ENCODE peak calls at places on chromosomes 11 and 22, in four cellular contexts. One of them, this sample, is unnamed.
A peak's percentile ranks its signal among the peaks of the same experiment; 100 is the strongest.

GRCh38 chr11:35237860-35238715 is 99.1 kb downstream of the CD44 start:
- DNase-seq in iris pigment epithelial cell: peak; percentile 65
- DNase-seq in CD8-positive, alpha-beta memory T cell: peak; percentile 62
- DNase-seq in fibroblast of mammary gland: peak; percentile 64
- DNase-seq in this sample: peak; percentile 70

GRCh38 chr11:63869686-63870085 is 30.8 kb downstream of the MARK2 start:
- DNase-seq in iris pigment epithelial cell: no peak
- DNase-seq in CD8-positive, alpha-beta memory T cell: peak; percentile 74
- DNase-seq in fibroblast of mammary gland: no peak
- DNase-seq in this sample: no peak

GRCh38 chr11:96113100-96113710 is 189.3 kb upstream of the MTMR2 start:
- DNase-seq in iris pigment epithelial cell: peak; percentile 70
- DNase-seq in CD8-positive, alpha-beta memory T cell: no peak
- DNase-seq in fibroblast of mammary gland: peak; percentile 73
- DNase-seq in this sample: peak; percentile 82

GRCh38 chr11:75277991-75278790 is 37.6 kb downstream of the TPBGL start:
- DNase-seq in iris pigment epithelial cell: no peak
- DNase-seq in CD8-positive, alpha-beta memory T cell: peak; percentile 35
- DNase-seq in fibroblast of mammary gland: no peak
- DNase-seq in this sample: no peak

GRCh38 chr22:37529652-37530345 is 10.6 kb upstream of the CARD10 start:
- DNase-seq in iris pigment epithelial cell: no peak
- DNase-seq in CD8-positive, alpha-beta memory T cell: no peak
- DNase-seq in fibroblast of mammary gland: no peak
- DNase-seq in this sample: no peak

GRCh38 chr22:36546092-36546804 is 17.3 kb upstream of the EIF3D start:
- DNase-seq in iris pigment epithelial cell: peak; percentile 57
- DNase-seq in CD8-positive, alpha-beta memory T cell: no peak
- DNase-seq in fibroblast of mammary gland: peak; percentile 63
- DNase-seq in this sample: peak; percentile 54

GRCh38 chr11:1844221-1845094 is 5.7 kb downstream of the TNNI2 start:
- DNase-seq in iris pigment epithelial cell: no peak
- DNase-seq in CD8-positive, alpha-beta memory T cell: peak; percentile 68
- DNase-seq in fibroblast of mammary gland: peak; percentile 25
- DNase-seq in this sample: no peak

GRCh38 chr11:69217276-69218105 is 61.8 kb downstream of the SMIM38 start:
- DNase-seq in iris pigment epithelial cell: no peak
- DNase-seq in CD8-positive, alpha-beta memory T cell: no peak
- DNase-seq in fibroblast of mammary gland: no peak
- DNase-seq in this sample: no peak

GRCh38 chr11:29231991-29232390 is 784.8 kb downstream of the KCNA4 start:
- DNase-seq in iris pigment epithelial cell: no peak
- DNase-seq in CD8-positive, alpha-beta memory T cell: no peak
- DNase-seq in fibroblast of mammary gland: no peak
- DNase-seq in this sample: no peak

GRCh38 chr22:50184004-50184461 is 1.7 kb upstream of the TRABD start:
- DNase-seq in iris pigment epithelial cell: peak; percentile 62
- DNase-seq in CD8-positive, alpha-beta memory T cell: peak; percentile 47
- DNase-seq in fibroblast of mammary gland: peak; percentile 46
- DNase-seq in this sample: no peak

GRCh38 chr11:44507896-44508440 is 57.5 kb upstream of the CD82 start:
- DNase-seq in iris pigment epithelial cell: no peak
- DNase-seq in CD8-positive, alpha-beta memory T cell: no peak
- DNase-seq in fibroblast of mammary gland: no peak
- DNase-seq in this sample: no peak

GRCh38 chr11:75328426-75329277 is 22.8 kb downstream of the ARRB1 start:
- DNase-seq in iris pigment epithelial cell: peak; percentile 69
- DNase-seq in CD8-positive, alpha-beta memory T cell: peak; percentile 72
- DNase-seq in fibroblast of mammary gland: peak; percentile 76
- DNase-seq in this sample: peak; percentile 84

GRCh38 chr22:41966607-41967240 is 2.5 kb upstream of the SEPTIN3 start:
- DNase-seq in iris pigment epithelial cell: peak; percentile 95
- DNase-seq in CD8-positive, alpha-beta memory T cell: no peak
- DNase-seq in fibroblast of mammary gland: peak; percentile 92
- DNase-seq in this sample: peak; percentile 72

GRCh38 chr11:1644601-1645356 is 15.2 kb downstream of the KRTAP5-5 start:
- DNase-seq in iris pigment epithelial cell: no peak
- DNase-seq in CD8-positive, alpha-beta memory T cell: no peak
- DNase-seq in fibroblast of mammary gland: no peak
- DNase-seq in this sample: no peak

GRCh38 chr11:118002541-118003019 is 16.4 kb downstream of the IL10RA start:
- DNase-seq in iris pigment epithelial cell: no peak
- DNase-seq in CD8-positive, alpha-beta memory T cell: no peak
- DNase-seq in fibroblast of mammary gland: peak; percentile 41
- DNase-seq in this sample: no peak

GRCh38 chr11:20632169-20632532 is 32.7 kb downstream of the SLC6A5 start:
- DNase-seq in iris pigment epithelial cell: no peak
- DNase-seq in CD8-positive, alpha-beta memory T cell: no peak
- DNase-seq in fibroblast of mammary gland: no peak
- DNase-seq in this sample: no peak

GRCh38 chr22:19663286-19663815 is 51.0 kb upstream of the SEPTIN5 start:
- DNase-seq in iris pigment epithelial cell: peak; percentile 74
- DNase-seq in CD8-positive, alpha-beta memory T cell: no peak
- DNase-seq in fibroblast of mammary gland: peak; percentile 83
- DNase-seq in this sample: peak; percentile 94

GRCh38 chr11:1978865-1979473 is 18.7 kb downstream of the H19 start:
- DNase-seq in iris pigment epithelial cell: no peak
- DNase-seq in CD8-positive, alpha-beta memory T cell: peak; percentile 4
- DNase-seq in fibroblast of mammary gland: no peak
- DNase-seq in this sample: no peak

GRCh38 chr11:35389112-35389511 is 30.2 kb downstream of the SLC1A2 start:
- DNase-seq in iris pigment epithelial cell: no peak
- DNase-seq in CD8-positive, alpha-beta memory T cell: no peak
- DNase-seq in fibroblast of mammary gland: no peak
- DNase-seq in this sample: no peak

GRCh38 chr22:19634206-19634536 is 80.1 kb upstream of the SEPTIN5 start:
- DNase-seq in iris pigment epithelial cell: no peak
- DNase-seq in CD8-positive, alpha-beta memory T cell: no peak
- DNase-seq in fibroblast of mammary gland: no peak
- DNase-seq in this sample: no peak

GRCh38 chr11:78415338-78415737 is 2.3 kb downstream of the GAB2 start:
- DNase-seq in iris pigment epithelial cell: no peak
- DNase-seq in CD8-positive, alpha-beta memory T cell: no peak
- DNase-seq in fibroblast of mammary gland: no peak
- DNase-seq in this sample: peak; percentile 22

GRCh38 chr11:46006418-46007070 is 84.1 kb downstream of the LARGE2 start:
- DNase-seq in iris pigment epithelial cell: peak; percentile 77
- DNase-seq in CD8-positive, alpha-beta memory T cell: peak; percentile 46
- DNase-seq in fibroblast of mammary gland: peak; percentile 83
- DNase-seq in this sample: peak; percentile 79

GRCh38 chr11:104073950-104074349 is 37.5 kb downstream of the DDI1 start:
- DNase-seq in iris pigment epithelial cell: peak; percentile 93
- DNase-seq in CD8-positive, alpha-beta memory T cell: no peak
- DNase-seq in fibroblast of mammary gland: peak; percentile 64
- DNase-seq in this sample: no peak

GRCh38 chr11:119320593-119321524 is 3.9 kb upstream of the MCAM start:
- DNase-seq in iris pigment epithelial cell: peak; percentile 86
- DNase-seq in CD8-positive, alpha-beta memory T cell: no peak
- DNase-seq in fibroblast of mammary gland: peak; percentile 25
- DNase-seq in this sample: peak; percentile 73

GRCh38 chr11:61656347-61657077 is 23.7 kb upstream of the DAGLA start:
- DNase-seq in iris pigment epithelial cell: no peak
- DNase-seq in CD8-positive, alpha-beta memory T cell: no peak
- DNase-seq in fibroblast of mammary gland: no peak
- DNase-seq in this sample: no peak

GRCh38 chr22:20805972-20806471 is 32.1 kb downstream of the SERPIND1 start:
- DNase-seq in iris pigment epithelial cell: peak; percentile 36
- DNase-seq in CD8-positive, alpha-beta memory T cell: no peak
- DNase-seq in fibroblast of mammary gland: peak; percentile 22
- DNase-seq in this sample: no peak

GRCh38 chr11:69471329-69472052 is 10.0 kb upstream of the LINC01488 start:
- DNase-seq in iris pigment epithelial cell: peak; percentile 49
- DNase-seq in CD8-positive, alpha-beta memory T cell: no peak
- DNase-seq in fibroblast of mammary gland: peak; percentile 23
- DNase-seq in this sample: peak; percentile 74

GRCh38 chr11:65310756-65311155 is 3.9 kb upstream of the CDC42EP2 start:
- DNase-seq in iris pigment epithelial cell: peak; percentile 59
- DNase-seq in CD8-positive, alpha-beta memory T cell: no peak
- DNase-seq in fibroblast of mammary gland: peak; percentile 54
- DNase-seq in this sample: no peak

GRCh38 chr11:25860677-25861445 is 471.1 kb upstream of the ANO3 start:
- DNase-seq in iris pigment epithelial cell: peak; percentile 34
- DNase-seq in CD8-positive, alpha-beta memory T cell: no peak
- DNase-seq in fibroblast of mammary gland: peak; percentile 1
- DNase-seq in this sample: peak; percentile 73

GRCh38 chr22:37199839-37200161 is 11.8 kb upstream of the C1QTNF6 start:
- DNase-seq in iris pigment epithelial cell: no peak
- DNase-seq in CD8-positive, alpha-beta memory T cell: no peak
- DNase-seq in fibroblast of mammary gland: no peak
- DNase-seq in this sample: no peak

GRCh38 chr11:20308601-20309000 is 54.9 kb upstream of the HTATIP2 start:
- DNase-seq in iris pigment epithelial cell: no peak
- DNase-seq in CD8-positive, alpha-beta memory T cell: no peak
- DNase-seq in fibroblast of mammary gland: no peak
- DNase-seq in this sample: no peak